ENCODE peak calls at places on chromosomes 1 and 21, in eight cellular contexts. F is Peyer's patch, B is bronchial epithelial cell, H is PC-9, R is hepatocyte, N is lower lobe of right lung, E is breast epithelium, G is IMR-90. X is an unnamed sample. For H3K36me3 and H3K27me3, the result is how much of the 10 kb centered on the place peaks cover.

GRCh38 chr1:236489710-236490377 is 33.9 kb upstream of the LGALS8 start:
- DNase-seq in F (no peak), B (peak), H (no peak), R (peak), N (no peak), E (no peak), G (peak), X (no peak)

GRCh38 chr1:173937062-173937461 is 19.9 kb upstream of the SERPINC1 start:
- DNase-seq in F (no peak), B (no peak), H (no peak), R (no peak), N (no peak), E (no peak), G (no peak), X (no peak)

GRCh38 chr1:93196591-93196990 is 16.1 kb downstream of the CCDC18 start:
- DNase-seq in F (no peak), B (peak), H (no peak), R (no peak), N (no peak), E (no peak), G (peak), X (no peak)

GRCh38 chr1:33661791-33662190 is 189.3 kb downstream of the ZSCAN20 start:
- DNase-seq in F (no peak), B (no peak), H (no peak), R (no peak), N (no peak), E (no peak), G (no peak), X (no peak)

GRCh38 chr21:42721341-42721824 is 68.0 kb downstream of the PDE9A start:
- DNase-seq in F (peak), B (no peak), H (no peak), R (peak), N (no peak), E (no peak), G (no peak), X (no peak)

GRCh38 chr1:186682721-186683120 is 2.5 kb upstream of the PTGS2 start:
- DNase-seq in F (no peak), B (peak), H (no peak), R (peak), N (no peak), E (no peak), G (peak), X (no peak)

GRCh38 chr1:243287652-243288051 is 31.8 kb downstream of the SDCCAG8 start:
- DNase-seq in F (no peak), B (peak), H (peak), R (no peak), N (no peak), E (no peak), G (peak), X (peak)

GRCh38 chr1:206463137-206463536 is 7.1 kb upstream of the IKBKE start:
- DNase-seq in F (no peak), B (peak), H (peak), R (no peak), N (no peak), E (no peak), G (no peak), X (no peak)

GRCh38 chr1:221276911-221277310 is 397.7 kb downstream of the HLX start:
- DNase-seq in F (no peak), B (no peak), H (no peak), R (no peak), N (no peak), E (no peak), G (no peak), X (no peak)

GRCh38 chr1:216183427-216183826 is 239.8 kb downstream of the USH2A start:
- DNase-seq in F (no peak), B (peak), H (no peak), R (no peak), N (no peak), E (no peak), G (peak), X (no peak)

GRCh38 chr1:32886012-32886827 is at the start of gene HPCA:
- DNase-seq in F (peak), B (no peak), H (no peak), R (peak), N (peak), E (no peak), G (peak), X (no peak)

GRCh38 chr1:174696026-174696821 is 248.5 kb downstream of the GPR52 start:
- DNase-seq in F (peak), B (no peak), H (no peak), R (no peak), N (no peak), E (no peak), G (no peak), X (no peak)

GRCh38 chr1:100438375-100438774 is 86.1 kb downstream of the CDC14A start:
- DNase-seq in F (no peak), B (no peak), H (no peak), R (no peak), N (no peak), E (no peak), G (no peak), X (no peak)

GRCh38 chr21:41956926-41957729 is 3.3 kb upstream of the C2CD2 start:
- DNase-seq in F (peak), B (peak), H (peak), R (no peak), N (no peak), E (no peak), G (peak), X (no peak)

GRCh38 chr1:241499910-241500309 is 19.6 kb downstream of the FH start:
- DNase-seq in F (no peak), B (peak), H (no peak), R (peak), N (no peak), E (no peak), G (peak), X (no peak)

GRCh38 chr1:18738126-18738525 is 107.5 kb downstream of the PAX7 start:
- DNase-seq in F (no peak), B (no peak), H (no peak), R (no peak), N (no peak), E (no peak), G (no peak), X (no peak)

GRCh38 chr1:228088586-228089498 is 6.3 kb downstream of the ARF1 start:
- DNase-seq in F (peak), B (no peak), H (no peak), R (no peak), N (peak), E (no peak), G (no peak), X (no peak)

GRCh38 chr1:151326619-151327222 is 495 bp downstream of the PI4KB start:
- DNase-seq in F (no peak), B (peak), H (no peak), R (peak), N (peak), E (no peak), G (peak), X (no peak)

GRCh38 chr1:218743861-218744505 is 398.8 kb downstream of the TGFB2 start:
- DNase-seq in F (no peak), B (peak), H (no peak), R (no peak), N (no peak), E (no peak), G (no peak), X (no peak)

GRCh38 chr1:240027059-240027462 is 64.6 kb upstream of the FMN2 start:
- DNase-seq in F (no peak), B (peak), H (no peak), R (peak), N (no peak), E (no peak), G (peak), X (peak)

GRCh38 chr1:67256291-67257172 is 51.1 kb upstream of the IL12RB2 start:
- DNase-seq in F (no peak), B (peak), H (no peak), R (no peak), N (no peak), E (no peak), G (no peak), X (no peak)

GRCh38 chr21:25791321-25791720 is 56.5 kb downstream of the GABPA start:
- DNase-seq in F (no peak), B (no peak), H (no peak), R (no peak), N (no peak), E (no peak), G (no peak), X (no peak)

GRCh38 chr1:81304187-81304586 is 496.5 kb upstream of the ADGRL2 start:
- DNase-seq in F (no peak), B (peak), H (no peak), R (no peak), N (no peak), E (no peak), G (peak), X (peak)

GRCh38 chr1:185244015-185244747 is 72.9 kb downstream of the IVNS1ABP start:
- DNase-seq in F (no peak), B (peak), H (no peak), R (no peak), N (no peak), E (no peak), G (peak), X (peak)

GRCh38 chr1:77796695-77797405 is 17.4 kb downstream of the MIGA1 start:
- DNase-seq in F (no peak), B (no peak), H (no peak), R (no peak), N (no peak), E (no peak), G (no peak), X (no peak)

GRCh38 chr1:209095627-209096595 is 487.6 kb upstream of the CAMK1G start:
- DNase-seq in F (no peak), B (peak), H (peak), R (peak), N (no peak), E (no peak), G (peak), X (peak)

GRCh38 chr1:41366428-41367101 is 5.3 kb downstream of the FOXO6 start:
- DNase-seq in F (no peak), B (no peak), H (no peak), R (peak), N (no peak), E (no peak), G (no peak), X (no peak)

GRCh38 chr1:154595621-154596020 is 12.4 kb downstream of the ADAR start:
- DNase-seq in F (no peak), B (peak), H (no peak), R (no peak), N (no peak), E (no peak), G (peak), X (no peak)

GRCh38 chr1:17432412-17432811 is 7.1 kb downstream of the RCC2 start:
- DNase-seq in F (no peak), B (no peak), H (no peak), R (no peak), N (no peak), E (no peak), G (no peak), X (no peak)
- H3K36me3 ChIP-seq in F (under half), B (under half), H (under half), R (under half), N (under half), E (under half), G (under half), X (under half)

DNA sequence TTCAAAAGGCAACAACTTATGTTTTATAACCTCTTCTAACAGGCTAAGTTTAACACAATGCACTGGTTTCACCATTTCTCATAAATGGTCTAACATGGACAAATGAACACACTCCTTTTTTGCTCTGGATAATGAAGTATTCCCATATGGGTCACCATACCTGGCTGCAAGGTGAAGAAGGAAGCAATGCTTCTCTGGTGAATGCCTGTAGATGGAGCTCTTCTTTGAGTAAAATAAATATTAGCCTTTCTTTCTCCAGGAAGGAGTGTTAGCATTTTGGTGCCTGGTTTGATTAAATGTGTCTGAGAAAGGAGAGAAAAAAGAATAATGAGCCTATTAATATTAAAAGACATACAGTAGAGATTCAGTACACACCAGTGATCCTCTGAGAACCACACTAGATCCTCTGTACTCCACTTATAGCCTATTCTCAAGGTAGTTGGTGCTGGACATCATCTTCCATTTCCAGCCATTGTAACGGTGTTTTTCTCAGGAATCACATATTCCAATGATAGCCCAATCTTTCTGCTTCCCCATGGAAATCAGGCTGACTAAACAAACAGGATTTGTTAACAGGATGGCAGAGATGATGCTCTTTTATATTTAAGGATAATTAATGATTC is 17.6 kb downstream of the MTFR1L start:
- DNase-seq in F (no peak), B (peak), H (no peak), R (peak), N (no peak), E (no peak), G (no peak), X (no peak)
- TF ChIP-seq CTCF in F (peak), B (peak), H (peak), R (peak), N (peak), E (peak), G (peak), X (peak)

GRCh38 chr1:9201421-9202239 is 32.9 kb upstream of the H6PD start:
- DNase-seq in F (no peak), B (peak), H (no peak), R (peak), N (no peak), E (no peak), G (peak), X (no peak)
- H3K27me3 ChIP-seq in F (under half), B (under half), H (under half), R (half or more), N (half or more), E (under half), G (under half), X (under half)

GRCh38 chr1:39484564-39484963 is 6.9 kb upstream of the BMP8A start:
- DNase-seq in F (no peak), B (no peak), H (no peak), R (no peak), N (no peak), E (no peak), G (no peak), X (no peak)

GRCh38 chr1:39481289-39481688 is 10.1 kb upstream of the BMP8A start:
- DNase-seq in F (no peak), B (no peak), H (no peak), R (no peak), N (no peak), E (no peak), G (no peak), X (no peak)

GRCh38 chr1:39485046-39485803 is 6.2 kb upstream of the BMP8A start:
- DNase-seq in F (no peak), B (no peak), H (no peak), R (no peak), N (no peak), E (no peak), G (no peak), X (no peak)

GRCh38 chr1:39478536-39478935 is 12.9 kb upstream of the BMP8A start:
- DNase-seq in F (no peak), B (no peak), H (no peak), R (no peak), N (no peak), E (no peak), G (no peak), X (no peak)

GRCh38 chr1:39483276-39483675 is 8.2 kb upstream of the BMP8A start:
- DNase-seq in F (no peak), B (no peak), H (no peak), R (no peak), N (no peak), E (no peak), G (no peak), X (no peak)
- H3K36me3 ChIP-seq in F (under half), B (under half), H (under half), R (under half), N (half or more), E (under half), G (half or more), X (under half)

GRCh38 chr1:55483523-55483922 is 268.4 kb upstream of the USP24 start:
- DNase-seq in F (no peak), B (no peak), H (no peak), R (no peak), N (no peak), E (no peak), G (no peak), X (no peak)
- TF ChIP-seq CTCF in F (no peak), B (no peak), H (no peak), R (no peak), N (no peak), E (no peak), G (no peak), X (no peak)

DNA sequence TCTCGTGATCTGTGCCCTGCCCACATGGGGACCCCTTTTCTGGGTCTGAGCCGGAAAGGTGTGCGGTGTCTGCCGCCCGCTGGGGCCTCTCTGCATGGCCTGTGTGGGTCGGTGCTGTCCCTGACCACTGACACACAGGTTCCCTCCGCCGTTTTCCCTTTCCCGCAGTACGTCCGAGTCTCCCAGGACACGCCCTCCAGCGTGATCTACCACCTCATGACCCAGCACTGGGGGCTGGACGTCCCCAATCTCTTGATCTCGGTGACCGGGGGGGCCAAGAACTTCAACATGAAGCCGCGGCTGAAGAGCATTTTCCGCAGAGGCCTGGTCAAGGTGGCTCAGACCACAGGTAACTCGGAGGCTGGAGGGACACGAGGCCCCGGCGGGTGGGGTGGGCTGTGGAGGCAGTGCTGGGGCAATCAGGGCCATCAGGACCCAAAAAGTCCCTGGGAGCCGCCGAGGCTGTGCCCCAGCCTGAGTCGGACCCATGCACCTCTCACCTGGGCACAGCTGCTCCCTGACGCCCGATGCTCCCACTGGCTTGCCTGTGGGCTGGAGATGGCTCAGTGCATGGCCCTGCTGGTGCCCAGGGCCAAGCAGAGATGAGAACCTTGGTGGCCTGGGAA is 13.3 kb downstream of the TRPM2 start:
- DNase-seq in F (peak), B (no peak), H (no peak), R (no peak), N (no peak), E (no peak), G (no peak), X (no peak)
- H3K27me3 ChIP-seq in F (under half), B (under half), H (half or more), R (under half), N (under half), E (under half), G (under half), X (under half)

GRCh38 chr1:10833630-10834557 is 37.4 kb upstream of the CASZ1 start:
- DNase-seq in F (no peak), B (no peak), H (no peak), R (no peak), N (no peak), E (no peak), G (no peak), X (no peak)
- H3K36me3 ChIP-seq in F (under half), B (under half), H (under half), R (under half), N (under half), E (under half), G (under half), X (under half)

GRCh38 chr1:146032613-146033219 is 11.2 kb upstream of the HJV start:
- DNase-seq in F (no peak), B (peak), H (no peak), R (peak), N (no peak), E (no peak), G (peak), X (no peak)
- TF ChIP-seq CTCF in F (peak), B (peak), H (peak), R (peak), N (peak), E (peak), G (peak), X (peak)

GRCh38 chr1:47479664-47480063 is 41.8 kb downstream of the FOXD2 start:
- DNase-seq in F (no peak), B (no peak), H (no peak), R (no peak), N (no peak), E (no peak), G (no peak), X (no peak)

GRCh38 chr1:47474278-47475193 is 36.7 kb downstream of the FOXD2 start:
- DNase-seq in F (no peak), B (no peak), H (peak), R (no peak), N (no peak), E (no peak), G (no peak), X (no peak)

GRCh38 chr1:47477595-47478080 is 39.8 kb downstream of the FOXD2 start:
- DNase-seq in F (no peak), B (peak), H (peak), R (peak), N (no peak), E (no peak), G (no peak), X (no peak)

GRCh38 chr1:47481936-47482335 is 44.1 kb downstream of the FOXD2 start:
- DNase-seq in F (no peak), B (no peak), H (no peak), R (no peak), N (no peak), E (no peak), G (no peak), X (no peak)

GRCh38 chr1:47478090-47478489 is 40.2 kb downstream of the FOXD2 start:
- DNase-seq in F (peak), B (no peak), H (peak), R (peak), N (peak), E (peak), G (no peak), X (no peak)
- H3K27me3 ChIP-seq in F (under half), B (under half), H (under half), R (under half), N (under half), E (under half), G (under half), X (under half)

GRCh38 chr1:44079566-44079965 is 39.1 kb upstream of the KLF17 start:
- DNase-seq in F (no peak), B (no peak), H (no peak), R (no peak), N (no peak), E (no peak), G (no peak), X (no peak)
- H3K36me3 ChIP-seq in F (under half), B (under half), H (under half), R (under half), N (under half), E (under half), G (under half), X (under half)

X was measured in kidney epithelial cell.